ENCODE peak calls at places on chromosome 9, in four cellular contexts. U, L, A and I are unnamed samples.

GRCh38 chr9:8895498-8896224 is 1096.1 kb upstream of the DMAC1 start:
- DNase-seq in U (no peak), L (peak; percentile 20), A (peak; percentile 11), I (peak; percentile 75)

GRCh38 chr9:33113799-33114547 is 37.5 kb upstream of the SMU1 start:
- DNase-seq in U (no peak), L (peak; percentile 0), A (no peak), I (no peak)

GRCh38 chr9:133257398-133258053 is 17.5 kb downstream of the ABO start:
- DNase-seq in U (no peak), L (no peak), A (no peak), I (no peak)

GRCh38 chr9:93557366-93558137 is 18.8 kb upstream of the PHF2 start:
- DNase-seq in U (no peak), L (no peak), A (no peak), I (no peak)

GRCh38 chr9:99146574-99146973 is 41.7 kb downstream of the TGFBR1 start:
- DNase-seq in U (no peak), L (no peak), A (no peak), I (no peak)

GRCh38 chr9:103371152-103371551 is 376.0 kb downstream of the CYLC2 start:
- DNase-seq in U (no peak), L (no peak), A (no peak), I (no peak)

GRCh38 chr9:137917116-137917515 is 39.5 kb downstream of the CACNA1B start:
- DNase-seq in U (no peak), L (no peak), A (no peak), I (no peak)

GRCh38 chr9:17653947-17654346 is 75.1 kb downstream of the SH3GL2 start:
- DNase-seq in U (no peak), L (no peak), A (no peak), I (no peak)

GRCh38 chr9:129547063-129547462 is 73.8 kb downstream of the C9orf50 start:
- DNase-seq in U (no peak), L (no peak), A (no peak), I (no peak)

GRCh38 chr9:121634800-121635261 is 16.6 kb upstream of the DAB2IP start:
- DNase-seq in U (no peak), L (peak; percentile 30), A (no peak), I (no peak)

GRCh38 chr9:98793031-98793430 is 3.3 kb downstream of the ANKS6 start:
- DNase-seq in U (no peak), L (no peak), A (no peak), I (no peak)

GRCh38 chr9:136118061-136118366 is 661 bp downstream of the TMEM250 start:
- DNase-seq in U (no peak), L (no peak), A (no peak), I (no peak)

GRCh38 chr9:73855206-73855605 is 641.9 kb upstream of the RORB start:
- DNase-seq in U (no peak), L (no peak), A (no peak), I (no peak)

GRCh38 chr9:127682351-127683136 is 24.2 kb upstream of the CFAP157 start:
- DNase-seq in U (no peak), L (no peak), A (no peak), I (no peak)

GRCh38 chr9:79134654-79135053 is 437.1 kb upstream of the TLE4 start:
- DNase-seq in U (no peak), L (peak; percentile 21), A (peak; percentile 52), I (peak; percentile 71)

GRCh38 chr9:108526518-108526917 is 329.3 kb downstream of the ACTL7B start:
- DNase-seq in U (no peak), L (no peak), A (no peak), I (no peak)

GRCh38 chr9:19386469-19387044 is 6.5 kb upstream of the RPS6 start:
- DNase-seq in U (no peak), L (peak; percentile 35), A (no peak), I (no peak)

GRCh38 chr9:95316274-95316673 is 1.2 kb downstream of the FANCC start:
- DNase-seq in U (no peak), L (no peak), A (no peak), I (no peak)

GRCh38 chr9:93636172-93636661 is 59.8 kb downstream of the PHF2 start:
- DNase-seq in U (no peak), L (no peak), A (no peak), I (no peak)

GRCh38 chr9:93962041-93962440 is 6.9 kb upstream of the BARX1 start:
- DNase-seq in U (no peak), L (peak; percentile 39), A (no peak), I (peak; percentile 8)

GRCh38 chr9:36006541-36006940 is 30.2 kb upstream of the RECK start:
- DNase-seq in U (no peak), L (no peak), A (no peak), I (no peak)

GRCh38 chr9:137482094-137482781 is 23.1 kb upstream of the NSMF start:
- DNase-seq in U (peak; percentile 47), L (peak; percentile 74), A (peak; percentile 81), I (peak; percentile 83)

GRCh38 chr9:137270929-137271695 is 6.4 kb upstream of the TOR4A start:
- DNase-seq in U (no peak), L (no peak), A (no peak), I (no peak)